ENCODE peak calls at places on chromosomes 5 and 9, in seven cellular contexts. P is NB4; F is left cardiac atrium; R is left lung; U is NCI-H460; O is CD4-positive, CD25-positive, alpha-beta regulatory T cell; C is progenitor cell of endocrine pancreas. Q is an unnamed sample.

GRCh38 chr9:126877418-126877817 is 17.0 kb downstream of the ZBTB34 start:
- DNase-seq in P (no peak), F (no peak), R (no peak), U (no peak), O (no peak), C (no peak), Q (no peak)

GRCh38 chr9:94014845-94015244 is 59.7 kb upstream of the BARX1 start:
- DNase-seq in P (no peak), F (no peak), R (peak; percentile 15), U (no peak), O (no peak), C (no peak), Q (no peak)

GRCh38 chr9:18861599-18862546 is 171.1 kb downstream of the SAXO1 start:
- DNase-seq in P (no peak), F (peak; percentile 38), R (no peak), U (no peak), O (no peak), C (no peak), Q (no peak)

GRCh38 chr5:181114284-181114843 is 16.6 kb downstream of the OR2V1 start:
- DNase-seq in P (no peak), F (no peak), R (no peak), U (no peak), O (no peak), C (no peak), Q (no peak)

GRCh38 chr5:9742848-9743247 is 112.7 kb upstream of the TAS2R1 start:
- DNase-seq in P (no peak), F (no peak), R (no peak), U (no peak), O (no peak), C (no peak), Q (no peak)

GRCh38 chr9:75036793-75037192 is 8.7 kb upstream of the CARNMT1 start:
- DNase-seq in P (no peak), F (no peak), R (no peak), U (no peak), O (no peak), C (no peak), Q (no peak)

GRCh38 chr9:127004946-127005769 is 90.6 kb downstream of the RALGPS1 start:
- DNase-seq in P (peak; percentile 36), F (no peak), R (no peak), U (no peak), O (peak; percentile 74), C (no peak), Q (no peak)

GRCh38 chr9:136437839-136438547 is 1.7 kb downstream of the INPP5E start:
- DNase-seq in P (no peak), F (no peak), R (peak; percentile 45), U (peak; percentile 18), O (peak; percentile 14), C (no peak), Q (no peak)